ENCODE peak calls at places on chromosome 11, in six cellular contexts. D is lower lobe of right lung; U is stomach; X is thoracic aorta; Q is CD8-positive, alpha-beta T cell; S is prostate gland. B is an unnamed sample. For H3K9me3, the result is how much of the 10 kb centered on the place peaks cover.

GRCh38 chr11:77080643-77081210 is 14.0 kb downstream of the CAPN5 start:
- DNase-seq in D (no peak), U (peak), X (peak), Q (no peak), S (no peak), B (no peak)

GRCh38 chr11:60482361-60482760 is 10.2 kb upstream of the MS4A12 start:
- DNase-seq in D (no peak), U (no peak), X (no peak), Q (no peak), S (no peak), B (no peak)

GRCh38 chr11:118895093-118896039 is 11.7 kb downstream of the CXCR5 start:
- DNase-seq in D (no peak), U (no peak), X (no peak), Q (peak), S (no peak), B (no peak)

GRCh38 chr11:73889019-73889418 is 12.2 kb downstream of the PAAF1 start:
- DNase-seq in D (no peak), U (no peak), X (no peak), Q (no peak), S (no peak), B (no peak)

GRCh38 chr11:86160546-86161149 is 83.9 kb upstream of the EED start:
- DNase-seq in D (no peak), U (no peak), X (no peak), Q (no peak), S (no peak), B (peak)

GRCh38 chr11:1570001-1570453 is 2.0 kb downstream of the DUSP8 start:
- DNase-seq in D (no peak), U (no peak), X (no peak), Q (peak), S (no peak), B (no peak)

GRCh38 chr11:126163074-126163700 is 48.3 kb downstream of the RPUSD4 start:
- DNase-seq in D (no peak), U (no peak), X (peak), Q (no peak), S (no peak), B (peak)

GRCh38 chr11:93244018-93244417 is 46.2 kb upstream of the SLC36A4 start:
- DNase-seq in D (no peak), U (no peak), X (no peak), Q (no peak), S (no peak), B (no peak)

GRCh38 chr11:97847730-97848129 is 1173.0 kb upstream of the CNTN5 start:
- DNase-seq in D (no peak), U (no peak), X (no peak), Q (no peak), S (no peak), B (no peak)

GRCh38 chr11:35886759-35887158 is 57.1 kb upstream of the LDLRAD3 start:
- DNase-seq in D (no peak), U (no peak), X (no peak), Q (no peak), S (no peak), B (no peak)

GRCh38 chr11:56932572-56933235 is 56.0 kb upstream of the OR5AK2 start:
- DNase-seq in D (no peak), U (no peak), X (no peak), Q (no peak), S (peak), B (peak)
- H3K9me3 ChIP-seq in D (under half), U (under half), X (under half), Q (under half), S (under half), B (under half)

GRCh38 chr11:130847517-130847916 is 68.8 kb downstream of the SNX19 start:
- DNase-seq in D (no peak), U (no peak), X (no peak), Q (no peak), S (no peak), B (peak)
- H3K4me3 ChIP-seq in D (no peak), U (no peak), X (no peak), Q (no peak), S (no peak), B (no peak)

GRCh38 chr11:31813961-31814868 is 3.1 kb upstream of the PAX6 start:
- DNase-seq in D (no peak), U (no peak), X (no peak), Q (no peak), S (no peak), B (peak)

GRCh38 chr11:31810779-31811647 is at the start of gene PAX6:
- DNase-seq in D (peak), U (no peak), X (no peak), Q (peak), S (no peak), B (peak)

GRCh38 chr11:31812392-31813241 is 1.5 kb upstream of the PAX6 start:
- DNase-seq in D (no peak), U (no peak), X (no peak), Q (no peak), S (no peak), B (peak)

GRCh38 chr11:31815743-31816466 is 4.8 kb upstream of the PAX6 start:
- DNase-seq in D (no peak), U (no peak), X (no peak), Q (no peak), S (no peak), B (peak)

DNA sequence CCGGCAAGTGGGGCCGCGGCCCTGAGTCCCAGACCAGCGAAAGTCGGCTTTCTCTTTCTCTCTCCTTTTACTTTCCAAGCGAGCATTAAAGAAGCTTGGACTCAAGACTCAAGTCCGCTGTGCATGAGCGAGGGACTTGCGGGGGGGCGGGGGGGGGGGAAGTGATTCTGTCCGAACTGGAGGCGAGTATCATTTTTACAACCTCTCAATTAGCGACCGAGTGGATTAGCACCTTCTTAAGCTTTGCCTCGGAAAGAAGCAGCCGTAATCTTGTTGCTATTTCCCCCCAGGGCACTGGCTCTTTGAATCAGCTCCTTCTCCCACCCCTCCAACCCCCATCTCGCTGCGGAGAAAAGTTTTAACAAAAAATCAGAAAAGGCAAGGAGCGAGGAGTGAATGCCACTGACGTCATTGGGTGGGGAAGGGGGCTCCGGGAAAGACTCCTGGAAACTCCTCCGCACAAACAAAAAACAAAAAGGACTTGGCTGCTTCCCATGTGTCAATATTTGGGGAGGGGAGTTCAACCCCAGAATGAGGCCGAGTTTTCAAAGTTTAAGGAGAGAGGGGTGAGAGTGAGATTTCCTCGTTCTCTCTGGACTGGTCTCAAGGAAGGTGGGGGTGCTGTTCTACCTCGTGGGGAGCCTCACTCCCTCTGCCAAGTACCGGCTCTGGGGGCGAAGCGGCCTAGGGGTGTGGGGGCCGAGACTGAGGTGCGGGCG is 2.3 kb upstream of the PAX6 start:
- DNase-seq in D (no peak), U (no peak), X (no peak), Q (no peak), S (no peak), B (no peak)
- H3K9me3 ChIP-seq in D (under half), U (under half), X (under half), Q (under half), S (under half), B (under half)

DNA sequence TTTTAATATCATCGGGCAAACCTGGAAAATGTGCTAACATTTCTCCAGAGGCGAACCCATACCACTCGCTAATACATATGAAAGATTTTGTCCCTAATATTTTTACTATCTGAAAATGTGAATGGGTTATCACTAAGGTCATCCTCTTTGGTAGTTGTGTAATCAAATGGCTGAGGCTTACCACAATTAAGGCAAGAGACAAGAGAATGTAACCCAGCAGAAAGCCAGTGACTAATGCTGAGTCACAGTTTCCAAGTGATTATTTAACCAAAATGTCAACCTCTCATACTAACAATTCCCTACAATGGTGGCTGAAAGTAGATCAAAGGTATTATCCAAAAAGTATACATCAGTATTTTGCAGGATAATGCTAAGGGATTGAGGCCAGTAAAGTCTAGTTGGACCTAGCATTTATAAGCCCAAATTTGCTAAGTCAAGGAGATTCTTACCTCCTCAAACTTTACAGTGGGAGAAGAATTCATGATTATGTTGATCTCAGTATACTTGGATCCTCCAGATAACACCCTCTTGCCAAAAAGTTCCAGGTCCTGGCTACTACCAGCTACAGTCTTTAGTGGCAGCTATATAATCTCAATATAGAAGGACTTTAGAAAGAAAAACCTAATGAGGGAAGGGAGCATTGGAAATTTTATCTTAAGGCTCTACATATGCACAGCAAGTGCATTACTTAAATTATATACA is 25.6 kb downstream of the SIK3 start:
- DNase-seq in D (no peak), U (no peak), X (no peak), Q (no peak), S (no peak), B (peak)
- H3K4me3 ChIP-seq in D (no peak), U (no peak), X (no peak), Q (no peak), S (no peak), B (no peak)

DNA sequence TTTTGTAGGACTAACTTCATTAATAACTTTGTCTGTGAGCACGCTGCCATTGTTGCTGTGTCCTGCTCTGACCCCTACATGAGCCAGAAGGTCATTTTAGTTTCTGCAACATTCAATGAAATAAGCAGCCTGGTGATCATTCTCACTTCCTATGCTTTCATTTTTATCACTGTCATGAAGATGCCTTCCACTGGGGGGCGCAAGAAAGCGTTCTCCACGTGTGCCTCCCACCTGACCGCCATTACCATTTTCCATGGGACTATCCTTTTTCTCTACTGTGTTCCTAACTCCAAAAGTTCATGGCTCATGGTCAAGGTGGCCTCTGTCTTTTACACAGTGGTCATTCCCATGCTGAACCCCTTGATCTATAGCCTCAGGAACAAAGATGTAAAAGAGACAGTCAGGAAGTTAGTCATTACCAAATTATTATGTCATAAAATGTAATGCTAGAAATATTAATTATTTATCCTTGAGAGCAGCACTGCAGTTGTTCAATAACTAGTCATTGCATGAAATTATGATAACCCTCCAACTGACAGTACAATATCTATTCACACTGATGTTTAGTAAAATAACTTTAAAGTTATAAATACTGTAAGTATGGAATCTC is 46.4 kb upstream of the OR5D13 start:
- DNase-seq in D (no peak), U (no peak), X (no peak), Q (no peak), S (no peak), B (no peak)
- H3K9me3 ChIP-seq in D (under half), U (under half), X (under half), Q (under half), S (under half), B (under half)

DNA sequence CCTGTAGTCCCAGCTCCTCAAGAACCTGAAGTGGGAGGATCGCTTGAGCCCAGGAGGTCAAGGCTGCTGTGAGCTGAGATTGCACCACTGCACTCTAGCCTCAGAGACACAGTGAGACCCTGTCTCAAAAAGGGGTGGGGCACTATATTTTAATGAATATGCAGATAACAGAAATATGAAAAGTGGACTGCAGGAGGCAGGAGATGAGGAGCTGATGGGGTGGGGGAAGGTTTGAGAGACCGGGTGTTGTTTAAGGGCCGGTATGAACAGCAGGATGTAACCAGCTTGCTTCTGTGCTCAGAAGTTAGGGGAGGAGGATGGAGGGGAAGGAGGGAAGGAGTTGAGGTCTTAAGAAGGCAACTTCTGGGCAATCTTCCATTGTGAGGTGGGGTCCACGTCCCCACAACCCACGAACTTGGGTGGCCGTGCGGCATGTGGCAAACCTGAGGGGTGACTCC is 1.3 kb upstream of the B4GALNT4 start:
- DNase-seq in D (no peak), U (no peak), X (no peak), Q (no peak), S (no peak), B (no peak)
- H3K4me3 ChIP-seq in D (no peak), U (no peak), X (no peak), Q (no peak), S (no peak), B (no peak)

DNA sequence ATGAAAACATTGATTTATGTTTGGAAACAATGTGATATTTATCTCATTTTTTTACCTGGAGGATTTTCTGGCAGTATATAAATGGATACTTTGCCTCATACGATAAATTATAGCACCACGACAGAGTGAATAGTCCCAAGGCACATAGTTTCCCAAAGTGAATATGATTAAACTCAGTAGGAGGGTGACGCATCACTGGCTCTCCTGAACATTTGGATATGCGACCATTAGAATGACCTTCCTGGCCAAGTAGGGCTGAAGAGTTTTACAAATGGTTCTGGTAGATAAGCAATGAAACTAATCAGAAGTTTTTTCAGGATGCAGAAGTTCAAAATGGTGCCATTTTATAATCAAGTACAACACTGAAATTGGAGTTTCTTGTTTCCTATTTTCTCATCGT is 397.7 kb downstream of the AASDHPPT start:
- DNase-seq in D (no peak), U (no peak), X (no peak), Q (no peak), S (no peak), B (no peak)
- H3K9me3 ChIP-seq in D (under half), U (under half), X (under half), Q (under half), S (under half), B (under half)

GRCh38 chr11:47360341-47360740 is 7.8 kb upstream of the MYBPC3 start:
- DNase-seq in D (no peak), U (no peak), X (no peak), Q (no peak), S (no peak), B (no peak)

GRCh38 chr11:47359162-47359561 is 6.7 kb upstream of the MYBPC3 start:
- DNase-seq in D (peak), U (no peak), X (no peak), Q (no peak), S (no peak), B (no peak)

GRCh38 chr11:47358731-47359051 is 6.2 kb upstream of the MYBPC3 start:
- DNase-seq in D (peak), U (no peak), X (no peak), Q (no peak), S (no peak), B (no peak)

GRCh38 chr11:47357985-47358730 is 5.7 kb upstream of the MYBPC3 start:
- DNase-seq in D (peak), U (no peak), X (no peak), Q (no peak), S (no peak), B (no peak)

GRCh38 chr11:47359586-47359985 is 7.1 kb upstream of the MYBPC3 start:
- DNase-seq in D (peak), U (no peak), X (no peak), Q (no peak), S (no peak), B (no peak)
- H3K4me3 ChIP-seq in D (no peak), U (no peak), X (no peak), Q (no peak), S (no peak), B (no peak)

GRCh38 chr11:3340025-3340424 is 38.9 kb downstream of the ZNF195 start:
- DNase-seq in D (no peak), U (no peak), X (no peak), Q (no peak), S (no peak), B (peak)
- H3K9me3 ChIP-seq in D (under half), U (under half), X (under half), Q (under half), S (under half), B (under half)